ENCODE peak calls at places on chromosomes 12 and 14, in ten cellular contexts. E is HCT116, Z is GM12891, P is prostate gland, D is GM23338, I is H1, M is HL-60, T is sigmoid colon, H is breast epithelium, X is stomach. G is an unnamed sample.

GRCh38 chr14:64728106-64728505 is 23.9 kb downstream of the PLEKHG3 start:
- DNase-seq in P (no peak), Z (no peak), M (no peak), H (no peak), D (no peak), X (no peak), E (no peak), T (peak), I (no peak), G (no peak)

GRCh38 chr12:34033628-34034296 is 11.5 kb downstream of the ALG10 start:
- DNase-seq in M (no peak), T (no peak), D (peak), E (peak), I (no peak), X (no peak), Z (no peak), H (no peak), P (no peak), G (no peak)

GRCh38 chr12:6534914-6535696 is 788 bp downstream of the GAPDH start:
- DNase-seq in X (peak), T (peak), H (peak), M (peak), I (no peak), D (peak), Z (peak), E (no peak), P (peak), G (peak)

GRCh38 chr12:65891987-65892481 is 67.8 kb downstream of the HMGA2 start:
- DNase-seq in X (peak), P (peak), D (no peak), E (peak), T (peak), M (no peak), H (peak), Z (no peak), I (no peak), G (no peak)

GRCh38 chr12:132132609-132133430 is 11.3 kb downstream of the DDX51 start:
- DNase-seq in D (no peak), E (no peak), X (no peak), Z (no peak), T (no peak), I (no peak), H (no peak), P (no peak), M (no peak), G (no peak)

GRCh38 chr12:71694099-71694820 is 8.4 kb downstream of the TMEM19 start:
- DNase-seq in H (no peak), X (no peak), Z (no peak), E (no peak), D (no peak), P (no peak), M (no peak), I (no peak), T (no peak), G (peak)

GRCh38 chr14:90368946-90369721 is 27.7 kb upstream of the CALM1 start:
- DNase-seq in T (no peak), E (peak), X (no peak), D (no peak), H (no peak), P (no peak), I (no peak), Z (no peak), M (no peak), G (no peak)

GRCh38 chr14:78232666-78233065 is 62.5 kb downstream of the NRXN3 start:
- DNase-seq in Z (no peak), H (no peak), M (no peak), E (no peak), D (no peak), T (no peak), I (no peak), P (no peak), X (no peak), G (no peak)

GRCh38 chr12:32896438-32897275 is at the start of gene PKP2:
- DNase-seq in P (peak), X (peak), M (no peak), H (peak), Z (no peak), E (peak), D (peak), I (peak), T (no peak), G (peak)

GRCh38 chr12:64147860-64148259 is 74.2 kb downstream of the KICS2 start:
- DNase-seq in E (no peak), P (no peak), H (no peak), T (no peak), Z (no peak), M (no peak), I (no peak), X (no peak), D (no peak), G (no peak)

GRCh38 chr12:124927325-124928094 is 13.1 kb upstream of the UBC start:
- DNase-seq in X (peak), Z (no peak), E (peak), P (peak), T (peak), D (peak), M (peak), I (no peak), H (peak), G (peak)

GRCh38 chr12:66035289-66035961 is 95.1 kb downstream of the LLPH start:
- DNase-seq in P (no peak), E (peak), M (peak), X (no peak), D (peak), Z (no peak), T (no peak), H (no peak), I (no peak), G (no peak)

GRCh38 chr12:117744418-117744817 is 224.4 kb downstream of the KSR2 start:
- DNase-seq in E (no peak), X (no peak), I (no peak), P (no peak), H (no peak), D (no peak), T (no peak), M (no peak), Z (no peak), G (no peak)

GRCh38 chr14:90272523-90272922 is 16.2 kb downstream of the PSMC1 start:
- DNase-seq in X (no peak), Z (no peak), M (peak), D (no peak), E (no peak), T (no peak), P (no peak), H (no peak), I (no peak), G (no peak)

GRCh38 chr12:113190761-113191160 is 5.2 kb downstream of the RITA1 start:
- DNase-seq in X (no peak), I (no peak), Z (no peak), H (no peak), P (no peak), T (no peak), M (no peak), E (peak), D (peak), G (no peak)

GRCh38 chr14:22112004-22112403 is 438.4 kb upstream of the OR4E1 start:
- DNase-seq in D (peak), I (no peak), X (no peak), E (no peak), T (no peak), M (peak), Z (no peak), H (no peak), P (no peak), G (no peak)

GRCh38 chr12:76277480-76277879 is 70.7 kb downstream of the BBS10 start:
- DNase-seq in P (no peak), M (no peak), I (no peak), E (no peak), H (no peak), T (no peak), Z (no peak), X (no peak), D (no peak), G (no peak)

GRCh38 chr12:56947633-56948535 is 9.5 kb downstream of the RDH16 start:
- DNase-seq in I (no peak), D (peak), P (no peak), T (no peak), E (peak), Z (no peak), H (no peak), M (no peak), X (no peak), G (no peak)

GRCh38 chr12:52074006-52074405 is 4.2 kb downstream of the ATG101 start:
- DNase-seq in P (no peak), T (no peak), I (no peak), H (peak), E (no peak), D (no peak), M (peak), Z (no peak), X (peak), G (no peak)

GRCh38 chr14:31937730-31938346 is 139.3 kb upstream of the ARHGAP5 start:
- DNase-seq in X (peak), T (peak), E (peak), Z (peak), D (no peak), M (no peak), H (no peak), P (no peak), I (no peak), G (peak)

GRCh38 chr14:38330262-38330661 is 74.4 kb upstream of the CLEC14A start:
- DNase-seq in H (no peak), M (no peak), Z (no peak), T (no peak), I (no peak), X (no peak), E (no peak), D (peak), P (no peak), G (no peak)

GRCh38 chr14:101008196-101008595 is 104.7 kb upstream of the RTL1 start:
- DNase-seq in I (no peak), Z (no peak), D (no peak), P (peak), M (no peak), X (no peak), H (no peak), E (no peak), T (no peak), G (no peak)

GRCh38 chr14:101458536-101459391 is 102.5 kb upstream of the DIO3 start:
- DNase-seq in H (no peak), D (peak), Z (no peak), P (no peak), E (no peak), I (no peak), M (no peak), T (no peak), X (peak), G (no peak)

GRCh38 chr14:28467611-28468010 is 299.0 kb upstream of the FOXG1 start:
- DNase-seq in H (no peak), I (no peak), D (no peak), P (no peak), E (no peak), X (no peak), Z (no peak), T (no peak), M (no peak), G (no peak)

GRCh38 chr12:52073531-52073950 is 3.8 kb downstream of the ATG101 start:
- DNase-seq in M (no peak), Z (no peak), D (no peak), X (no peak), H (no peak), E (no peak), T (no peak), I (no peak), P (no peak), G (no peak)

GRCh38 chr14:26601856-26602255 is 4.0 kb upstream of the NOVA1 start:
- DNase-seq in P (no peak), Z (no peak), T (no peak), X (no peak), I (no peak), M (no peak), H (no peak), D (no peak), E (no peak), G (no peak)

GRCh38 chr12:95880895-95881294 is 22.1 kb downstream of the SNRPF start:
- DNase-seq in Z (no peak), H (no peak), M (no peak), E (no peak), T (no peak), P (no peak), D (no peak), I (no peak), X (no peak), G (no peak)

GRCh38 chr14:54444003-54444402 is 2.8 kb upstream of the CNIH1 start:
- DNase-seq in M (no peak), H (no peak), Z (no peak), D (no peak), P (no peak), X (no peak), E (no peak), T (no peak), I (no peak), G (no peak)

GRCh38 chr12:115691123-115691522 is 586.4 kb downstream of the MED13L start:
- DNase-seq in H (no peak), M (no peak), T (no peak), Z (no peak), E (peak), X (no peak), D (no peak), I (no peak), P (no peak), G (no peak)

GRCh38 chr12:47236109-47236714 is 156.5 kb upstream of the AMIGO2 start:
- DNase-seq in Z (no peak), I (no peak), X (no peak), P (no peak), H (no peak), T (no peak), M (no peak), D (no peak), E (no peak), G (no peak)

GRCh38 chr14:34237677-34238076 is 224.4 kb downstream of the SPTSSA start:
- DNase-seq in E (no peak), X (no peak), I (no peak), H (no peak), Z (no peak), M (no peak), T (no peak), P (no peak), D (no peak), G (no peak)

GRCh38 chr14:61802010-61802621 is 39.9 kb downstream of the SNAPC1 start:
- DNase-seq in E (no peak), M (no peak), T (no peak), X (no peak), P (no peak), D (no peak), I (no peak), H (no peak), Z (no peak), G (no peak)

GRCh38 chr14:101056446-101056845 is 152.9 kb upstream of the RTL1 start:
- DNase-seq in D (no peak), T (peak), H (no peak), Z (no peak), E (no peak), M (no peak), X (no peak), I (no peak), P (no peak), G (no peak)

GRCh38 chr14:68458840-68459469 is 333.9 kb downstream of the ZFP36L1 start:
- DNase-seq in I (no peak), E (no peak), Z (no peak), M (no peak), T (peak), P (peak), X (peak), D (peak), H (peak), G (no peak)

GRCh38 chr14:95305940-95306339 is 13.8 kb downstream of the CLMN start:
- DNase-seq in Z (no peak), X (no peak), P (no peak), T (no peak), E (no peak), M (no peak), I (no peak), D (no peak), H (no peak), G (no peak)

GRCh38 chr12:124659003-124659402 is 91.6 kb upstream of the NCOR2 start:
- DNase-seq in E (no peak), P (no peak), D (no peak), H (no peak), T (no peak), M (no peak), X (no peak), I (no peak), Z (no peak), G (no peak)

GRCh38 chr12:95837240-95838038 is 21.3 kb upstream of the SNRPF start:
- DNase-seq in M (no peak), H (no peak), E (no peak), X (no peak), P (no peak), Z (no peak), I (no peak), D (peak), T (no peak), G (no peak)

GRCh38 chr14:90500665-90501370 is 104.0 kb downstream of the CALM1 start:
- DNase-seq in H (no peak), P (no peak), D (no peak), Z (no peak), T (peak), X (no peak), I (no peak), M (peak), E (no peak), G (no peak)

DNA sequence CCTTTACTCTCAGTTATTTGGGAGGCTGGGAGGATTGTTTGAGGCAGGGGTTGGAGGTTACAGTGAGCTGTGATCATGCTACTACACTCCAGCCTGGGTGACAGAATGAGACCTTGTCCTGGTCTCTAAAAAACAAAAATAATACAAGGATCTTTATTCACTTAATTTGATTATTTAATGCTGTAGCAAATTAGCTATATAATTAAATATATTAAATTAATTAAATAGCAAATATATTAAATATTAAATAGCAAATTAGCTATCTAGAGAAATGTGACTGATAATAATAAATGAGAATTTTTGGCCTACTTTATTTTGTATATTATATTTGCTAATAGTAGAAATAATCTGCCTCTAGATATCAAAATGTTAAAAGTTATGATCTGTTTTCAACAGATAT is 298.8 kb upstream of the NAV3 start:
- DNase-seq in H (no peak), X (no peak), Z (no peak), I (no peak), P (no peak), T (no peak), D (no peak), E (no peak), M (no peak), G (no peak)
- TF ChIP-seq POLR2AphosphoS5 in H (no peak), X (no peak), Z (no peak), I (no peak), P (no peak), T (no peak), D (no peak), E (no peak), M (no peak), G (no peak)

DNA sequence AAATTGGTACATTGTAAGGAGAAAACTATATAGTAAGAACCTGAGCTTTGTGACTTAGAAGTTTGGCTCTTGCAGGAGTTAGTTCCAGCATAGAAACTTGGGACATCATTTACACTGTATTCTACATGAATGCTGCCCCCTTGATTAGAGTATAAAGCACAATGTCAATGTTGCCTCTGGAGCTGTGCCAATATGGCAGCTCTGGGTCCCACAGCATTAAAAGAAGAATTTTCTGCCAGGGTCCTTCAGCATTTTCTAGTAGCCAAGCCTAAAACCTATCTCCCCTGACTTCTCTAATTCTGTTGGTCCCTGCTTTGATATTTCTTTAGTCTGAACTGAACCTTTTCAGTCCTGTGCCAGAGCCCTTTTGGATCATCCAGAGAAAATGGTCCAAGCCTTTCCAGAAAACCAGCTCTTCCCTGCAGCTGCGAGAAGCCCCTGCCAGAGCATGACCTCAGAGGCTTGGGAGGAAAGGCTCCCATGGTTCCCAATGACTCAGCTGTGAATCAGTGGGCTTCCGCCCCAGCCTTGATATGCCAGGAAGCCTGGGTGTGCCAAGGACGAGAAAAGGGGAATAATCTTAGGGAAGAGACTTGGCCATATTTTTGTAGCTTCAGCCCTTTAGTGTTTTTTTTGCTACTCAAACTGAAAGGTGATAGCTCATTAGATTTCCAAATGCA is 43.2 kb downstream of the PLEKHG7 start:
- DNase-seq in E (peak), Z (no peak), P (no peak), M (no peak), D (no peak), I (no peak), H (no peak), T (peak), X (peak), G (no peak)
- TF ChIP-seq POLR2AphosphoS5 in E (peak), Z (no peak), P (no peak), M (no peak), D (no peak), I (no peak), H (no peak), T (no peak), X (peak), G (no peak)

DNA sequence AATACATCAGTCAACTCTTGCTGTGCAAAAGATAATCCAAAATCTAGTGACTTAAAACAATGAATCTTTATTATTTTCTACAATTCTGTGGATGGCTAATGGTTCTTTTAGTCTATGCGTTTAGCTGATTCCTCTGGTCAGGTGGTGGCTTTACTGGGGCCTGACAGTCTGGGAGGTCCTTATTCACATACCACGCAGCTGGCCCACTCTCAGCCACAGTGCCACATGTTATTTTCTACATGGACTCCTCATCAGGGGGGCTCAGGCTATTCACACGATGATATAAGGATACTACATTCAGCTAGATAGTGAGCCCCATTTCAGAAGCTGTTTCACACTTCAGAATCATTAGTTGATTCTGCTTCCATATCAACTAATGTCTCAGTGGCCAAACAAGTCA is 287.5 kb upstream of the MGAT4C start:
- DNase-seq in E (no peak), H (no peak), Z (no peak), I (no peak), T (no peak), D (no peak), P (no peak), M (no peak), X (no peak), G (no peak)
- TF ChIP-seq POLR2AphosphoS5 in E (no peak), H (no peak), Z (no peak), I (no peak), T (no peak), D (no peak), P (no peak), M (no peak), X (no peak), G (no peak)

GRCh38 chr14:51441001-51441400 is 201.0 kb downstream of the TMX1 start:
- DNase-seq in D (no peak), P (no peak), I (no peak), X (no peak), E (no peak), T (no peak), Z (no peak), H (no peak), M (no peak), G (no peak)

GRCh38 chr14:51443195-51444018 is 203.4 kb downstream of the TMX1 start:
- DNase-seq in I (no peak), P (no peak), T (no peak), Z (no peak), D (no peak), H (no peak), M (no peak), E (no peak), X (no peak), G (no peak)

GRCh38 chr14:51444381-51445000 is 204.4 kb downstream of the TMX1 start:
- DNase-seq in I (no peak), E (no peak), H (no peak), T (no peak), X (no peak), P (no peak), D (no peak), Z (no peak), M (no peak), G (no peak)

GRCh38 chr14:51445001-51445390 is 204.9 kb downstream of the TMX1 start:
- DNase-seq in E (no peak), I (no peak), X (no peak), H (no peak), M (no peak), T (no peak), P (no peak), D (no peak), Z (no peak), G (no peak)

GRCh38 chr14:51442513-51443175 is 202.6 kb downstream of the TMX1 start:
- DNase-seq in E (no peak), Z (no peak), D (no peak), H (no peak), I (no peak), P (no peak), T (no peak), X (no peak), M (no peak), G (no peak)
- TF ChIP-seq POLR2AphosphoS5 in E (no peak), Z (no peak), D (no peak), H (no peak), I (no peak), P (peak), T (no peak), X (no peak), M (no peak), G (no peak)